ENCODE peak calls at places on chromosomes 13 and 19, in seven cellular contexts. G is fibroblast of lung, J is adrenal gland, N is tibial nerve, B is prostate gland, L is PC-3, M is Peyer's patch. C is an unnamed sample. For H3K27me3, the result is how much of the 10 kb centered on the place peaks cover.

GRCh38 chr19:55605637-55606470 is at the start of gene ZNF865:
- DNase-seq in J (peak), N (peak), B (peak), M (peak), G (peak), L (peak), C (peak)

GRCh38 chr13:99686157-99686572 is 184.9 kb downstream of the TM9SF2 start:
- DNase-seq in M (no peak), J (peak), G (peak), B (no peak), L (no peak), N (no peak), C (no peak)

GRCh38 chr19:49362048-49362925 is at the start of gene TEAD2:
- DNase-seq in B (peak), N (peak), G (peak), L (peak), J (peak), M (peak), C (no peak)

GRCh38 chr13:20843177-20843576 is 59.4 kb downstream of the XPO4 start:
- DNase-seq in G (peak), B (no peak), J (no peak), M (no peak), N (no peak), L (no peak), C (no peak)

GRCh38 chr13:107964356-107964755 is 251.0 kb downstream of the LIG4 start:
- DNase-seq in L (no peak), J (no peak), M (no peak), G (no peak), B (no peak), N (no peak), C (no peak)

GRCh38 chr19:16285769-16286564 is 38.7 kb upstream of the KLF2 start:
- DNase-seq in N (no peak), B (no peak), G (peak), L (no peak), J (no peak), M (no peak), C (no peak)

GRCh38 chr19:43738780-43739211 is 16.0 kb downstream of the SMG9 start:
- DNase-seq in B (no peak), M (no peak), J (no peak), G (peak), L (no peak), N (no peak), C (no peak)

GRCh38 chr13:33846306-33847062 is 28.5 kb downstream of the RFC3 start:
- DNase-seq in L (no peak), N (no peak), G (no peak), M (no peak), B (no peak), J (no peak), C (no peak)

GRCh38 chr13:99422556-99423220 is 78.6 kb upstream of the TM9SF2 start:
- DNase-seq in M (no peak), L (no peak), G (no peak), N (no peak), B (no peak), J (no peak), C (no peak)

GRCh38 chr19:41548047-41548446 is 27.9 kb upstream of the CEACAM21 start:
- DNase-seq in B (no peak), J (no peak), M (no peak), L (no peak), G (no peak), N (no peak), C (no peak)

GRCh38 chr19:6060600-6061391 is 49.5 kb downstream of the RFX2 start:
- DNase-seq in G (peak), B (peak), J (peak), N (no peak), M (no peak), L (peak), C (peak)

GRCh38 chr19:8209111-8209964 is at the start of gene CERS4:
- DNase-seq in N (peak), M (peak), G (peak), L (peak), J (peak), B (peak), C (peak)

GRCh38 chr13:112784811-112785418 is 95.1 kb downstream of the ATP11A start:
- DNase-seq in M (no peak), J (no peak), B (no peak), L (no peak), N (no peak), G (no peak), C (peak)

DNA sequence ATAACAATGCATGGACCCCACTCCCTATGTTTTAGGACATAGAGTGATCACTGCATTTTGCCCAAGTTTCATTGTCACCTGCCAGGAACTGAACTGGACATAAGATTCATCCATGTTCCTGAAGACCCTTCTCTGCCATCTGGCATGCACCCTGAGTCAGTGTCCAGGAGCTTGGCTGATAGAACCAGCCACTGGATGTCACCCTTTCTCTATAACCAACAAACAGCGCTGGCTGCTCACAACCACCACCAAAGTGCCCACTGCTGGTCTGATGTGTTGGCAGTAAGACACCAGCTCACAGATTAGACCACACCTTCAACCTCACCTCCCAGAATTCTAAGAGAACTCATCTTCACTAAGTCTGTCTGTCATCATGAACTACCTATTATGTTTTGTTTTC is 333.4 kb downstream of the ITGBL1 start:
- DNase-seq in J (no peak), G (peak), L (peak), N (no peak), B (no peak), M (no peak), C (no peak)
- TF ChIP-seq CTCF in J (no peak), G (peak), L (peak), N (no peak), B (no peak), M (no peak), C (no peak)

DNA sequence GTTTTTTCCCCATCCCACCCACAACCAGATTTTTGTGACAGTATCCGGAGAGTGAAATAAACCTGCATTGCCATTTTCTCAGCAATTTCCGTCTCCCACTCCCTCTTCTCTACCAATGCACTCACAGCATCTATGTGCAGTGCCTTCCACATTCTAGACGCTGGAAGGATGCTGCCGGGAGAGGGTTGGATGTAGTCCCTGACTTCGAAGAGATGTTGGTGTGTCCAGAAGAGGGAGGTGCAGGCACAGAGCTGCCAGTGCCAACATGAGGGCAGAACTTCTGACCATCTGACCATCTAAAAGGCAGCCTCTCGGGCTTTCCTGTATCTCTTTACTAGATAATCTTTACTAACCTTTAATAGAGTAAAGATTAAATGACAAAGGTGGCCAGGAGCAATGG is 64.0 kb downstream of the KCTD15 start:
- DNase-seq in L (no peak), B (no peak), M (no peak), N (no peak), J (no peak), G (no peak), C (no peak)
- H3K27me3 ChIP-seq in L (under half), B (under half), M (under half), N (under half), J (under half), G (under half), C (under half)

GRCh38 chr19:14772995-14773394 is 5.4 kb downstream of the ADGRE2 start:
- DNase-seq in J (no peak), M (no peak), G (no peak), B (no peak), L (no peak), N (no peak), C (no peak)
- H3K27ac ChIP-seq in J (no peak), M (no peak), G (no peak), B (no peak), L (no peak), N (no peak), C (no peak)

DNA sequence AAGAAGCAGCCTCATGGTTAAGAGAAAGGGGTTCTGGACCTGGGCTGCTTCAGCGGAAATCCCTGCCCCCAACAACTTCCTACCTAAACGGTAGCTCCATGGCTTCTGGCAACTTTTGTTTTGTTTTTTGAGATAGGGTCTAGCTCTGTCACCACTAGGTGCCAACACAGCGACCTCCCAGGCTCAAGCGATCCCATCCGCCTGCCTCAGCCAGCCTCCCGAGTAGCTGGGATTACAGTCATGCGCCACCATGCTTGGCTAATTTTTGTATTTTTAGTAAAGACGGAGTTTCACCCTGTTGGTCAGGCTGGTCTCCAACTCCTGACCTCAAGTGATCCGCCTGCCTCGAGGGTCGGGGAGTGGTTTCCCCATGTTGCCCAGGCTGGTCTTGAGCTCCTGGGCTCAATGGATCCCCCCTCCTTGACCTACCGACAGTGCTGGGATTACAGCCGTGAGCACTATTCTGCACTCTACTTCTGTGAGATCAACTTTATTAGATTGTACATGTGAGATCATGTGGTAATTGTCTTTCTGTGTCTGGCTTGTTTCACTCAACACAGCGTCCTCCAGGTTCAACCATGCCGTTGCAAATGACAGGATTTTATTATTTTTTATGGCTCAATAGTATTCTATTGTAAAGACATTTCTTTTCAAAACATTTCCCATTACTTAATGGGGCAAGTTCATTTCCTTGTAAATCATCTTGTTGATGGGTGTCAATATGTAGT is 1.3 kb upstream of the OBI1 start:
- DNase-seq in M (peak), B (peak), J (peak), G (peak), L (no peak), N (peak), C (peak)
- TF ChIP-seq CTCF in M (no peak), B (no peak), J (no peak), G (no peak), L (no peak), N (no peak), C (no peak)

GRCh38 chr13:40141859-40142555 is 486.5 kb downstream of the COG6 start:
- DNase-seq in J (no peak), N (no peak), G (no peak), B (no peak), M (no peak), L (no peak), C (no peak)
- H3K27me3 ChIP-seq in J (under half), N (under half), G (under half), B (under half), M (under half), L (under half), C (under half)

GRCh38 chr13:42056585-42056984 is 8.1 kb downstream of the DGKH start:
- DNase-seq in B (no peak), J (no peak), M (no peak), N (no peak), G (no peak), L (no peak), C (no peak)

GRCh38 chr13:42056146-42056545 is 7.7 kb downstream of the DGKH start:
- DNase-seq in G (no peak), N (no peak), L (no peak), J (no peak), M (no peak), B (no peak), C (no peak)

GRCh38 chr13:42054798-42055499 is 6.5 kb downstream of the DGKH start:
- DNase-seq in L (no peak), B (no peak), J (no peak), N (no peak), M (no peak), G (no peak), C (no peak)

GRCh38 chr13:42055500-42056085 is 7.1 kb downstream of the DGKH start:
- DNase-seq in J (no peak), L (no peak), M (no peak), G (no peak), B (no peak), N (no peak), C (no peak)

DNA sequence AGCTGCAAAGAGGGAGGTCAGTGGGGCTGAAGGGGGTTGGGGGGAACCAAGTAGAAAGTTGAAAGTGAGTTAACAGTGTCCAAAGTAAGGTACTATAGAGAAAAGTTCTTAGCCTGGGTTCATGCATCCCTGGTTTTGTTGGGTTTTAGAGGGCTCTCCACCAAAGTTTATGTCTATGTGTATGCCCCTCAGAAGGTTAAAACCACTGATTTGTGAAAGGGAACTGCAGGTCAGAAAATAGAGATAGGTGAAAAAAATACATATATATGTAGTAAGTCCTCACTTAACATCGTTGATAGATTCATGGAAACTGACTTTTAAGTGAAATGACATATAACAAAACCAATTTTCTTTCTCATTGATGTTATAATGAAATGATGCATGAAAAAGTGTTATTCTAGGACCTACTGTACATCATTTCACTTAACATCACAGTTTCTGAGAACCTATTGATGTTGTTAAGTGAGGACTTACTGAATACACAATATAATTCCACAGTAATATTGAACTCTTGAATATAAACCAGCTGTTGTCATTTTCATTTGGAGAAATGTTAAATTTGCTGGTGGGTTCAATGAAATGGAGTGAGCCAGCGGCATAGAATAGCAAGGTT is 9.6 kb downstream of the DGKH start:
- DNase-seq in B (no peak), J (no peak), N (no peak), M (no peak), L (no peak), G (no peak), C (no peak)
- H3K27ac ChIP-seq in B (no peak), J (no peak), N (no peak), M (no peak), L (no peak), G (no peak), C (no peak)

C was measured in CD4-positive, alpha-beta T cell.